ENCODE peak calls at places on chromosomes 7 and 10, in six cellular contexts. H, K, A, J, L and R are unnamed samples.

GRCh38 chr7:148662646-148663045 is 36.1 kb upstream of the CUL1 start:
- DNase-seq in H (no peak), K (no peak), A (no peak), J (no peak), L (peak), R (no peak)

GRCh38 chr10:79292789-79293746 is 54.2 kb upstream of the PPIF start:
- DNase-seq in H (peak), K (peak), A (no peak), J (no peak), L (peak), R (no peak)

GRCh38 chr7:51140203-51140938 is 176.2 kb downstream of the COBL start:
- DNase-seq in H (no peak), K (no peak), A (no peak), J (no peak), L (peak), R (no peak)

GRCh38 chr10:93995598-93996271 is 2.0 kb downstream of the PLCE1 start:
- DNase-seq in H (no peak), K (no peak), A (no peak), J (no peak), L (no peak), R (no peak)

GRCh38 chr10:103698266-103698665 is 157.1 kb downstream of the SH3PXD2A start:
- DNase-seq in H (no peak), K (no peak), A (no peak), J (no peak), L (no peak), R (no peak)

GRCh38 chr10:79414714-79415113 is 30.7 kb downstream of the ZCCHC24 start:
- DNase-seq in H (no peak), K (no peak), A (no peak), J (no peak), L (no peak), R (no peak)

GRCh38 chr10:104264783-104265182 is 4.2 kb upstream of the GSTO2 start:
- DNase-seq in H (no peak), K (no peak), A (no peak), J (no peak), L (no peak), R (no peak)

GRCh38 chr10:35876248-35876647 is 234.2 kb upstream of the FZD8 start:
- DNase-seq in H (no peak), K (no peak), A (no peak), J (no peak), L (no peak), R (no peak)

GRCh38 chr10:62618576-62619408 is 185.7 kb upstream of the ADO start:
- DNase-seq in H (no peak), K (no peak), A (no peak), J (no peak), L (no peak), R (no peak)

GRCh38 chr10:113108180-113108835 is 158.3 kb downstream of the TCF7L2 start:
- DNase-seq in H (peak), K (no peak), A (no peak), J (peak), L (peak), R (no peak)

GRCh38 chr7:16130127-16131110 is 290.9 kb downstream of the CRPPA start:
- DNase-seq in H (no peak), K (no peak), A (no peak), J (no peak), L (no peak), R (no peak)

GRCh38 chr10:8034666-8035640 is 19.5 kb upstream of the GATA3 start:
- DNase-seq in H (no peak), K (no peak), A (no peak), J (no peak), L (peak), R (no peak)

GRCh38 chr10:3784510-3785250 is at the start of gene KLF6:
- DNase-seq in H (peak), K (no peak), A (no peak), J (no peak), L (peak), R (no peak)

GRCh38 chr10:119342017-119342734 is 134.8 kb downstream of the GRK5 start:
- DNase-seq in H (no peak), K (no peak), A (no peak), J (no peak), L (no peak), R (no peak)

GRCh38 chr10:114917927-114918672 is 19.9 kb upstream of the TRUB1 start:
- DNase-seq in H (no peak), K (no peak), A (no peak), J (peak), L (no peak), R (no peak)
- TF ChIP-seq ZNF274 in H (no peak), K (no peak), A (no peak), J (no peak), L (no peak), R (no peak)

GRCh38 chr10:86169066-86169465 is 197.5 kb downstream of the GRID1 start:
- DNase-seq in H (no peak), K (no peak), A (no peak), J (no peak), L (no peak), R (no peak)

GRCh38 chr10:86167101-86167761 is 199.4 kb downstream of the GRID1 start:
- DNase-seq in H (no peak), K (no peak), A (no peak), J (no peak), L (no peak), R (no peak)

GRCh38 chr10:86169506-86170254 is 196.9 kb downstream of the GRID1 start:
- DNase-seq in H (no peak), K (no peak), A (no peak), J (no peak), L (no peak), R (no peak)

GRCh38 chr10:86168256-86168655 is 198.3 kb downstream of the GRID1 start:
- DNase-seq in H (no peak), K (no peak), A (no peak), J (no peak), L (no peak), R (no peak)

GRCh38 chr10:86167762-86168128 is 198.8 kb downstream of the GRID1 start:
- DNase-seq in H (no peak), K (no peak), A (no peak), J (no peak), L (no peak), R (no peak)
- TF ChIP-seq ZNF274 in H (no peak), K (no peak), A (no peak), J (no peak), L (no peak), R (no peak)

GRCh38 chr10:27446091-27446918 is 57.8 kb upstream of the RAB18 start:
- DNase-seq in H (no peak), K (peak), A (no peak), J (no peak), L (no peak), R (peak)
- TF ChIP-seq ZNF274 in H (no peak), K (no peak), A (no peak), J (no peak), L (no peak), R (no peak)

GRCh38 chr7:137590071-137590470 is 246.5 kb upstream of the PTN start:
- DNase-seq in H (no peak), K (no peak), A (no peak), J (no peak), L (no peak), R (no peak)

GRCh38 chr7:137597856-137598255 is 248.9 kb downstream of the DGKI start:
- DNase-seq in H (no peak), K (no peak), A (no peak), J (no peak), L (no peak), R (no peak)

GRCh38 chr7:137591444-137591843 is 247.9 kb upstream of the PTN start:
- DNase-seq in H (no peak), K (no peak), A (no peak), J (no peak), L (no peak), R (no peak)

GRCh38 chr7:137590686-137591255 is 247.2 kb upstream of the PTN start:
- DNase-seq in H (no peak), K (no peak), A (no peak), J (no peak), L (no peak), R (no peak)

GRCh38 chr7:137592232-137592896 is 248.8 kb upstream of the PTN start:
- DNase-seq in H (peak), K (peak), A (no peak), J (peak), L (peak), R (peak)
- TF ChIP-seq ZNF274 in H (no peak), K (no peak), A (no peak), J (no peak), L (no peak), R (no peak)

GRCh38 chr7:6691609-6692106 is 15.1 kb downstream of the ZNF12 start:
- DNase-seq in H (no peak), K (no peak), A (no peak), J (no peak), L (no peak), R (no peak)
- TF ChIP-seq ZNF274 in H (peak), K (no peak), A (peak), J (peak), L (peak), R (peak)

GRCh38 chr7:108351715-108352114 is 104.5 kb downstream of the NRCAM start:
- DNase-seq in H (no peak), K (peak), A (no peak), J (no peak), L (no peak), R (no peak)
- TF ChIP-seq ZNF274 in H (no peak), K (no peak), A (no peak), J (no peak), L (no peak), R (no peak)

DNA sequence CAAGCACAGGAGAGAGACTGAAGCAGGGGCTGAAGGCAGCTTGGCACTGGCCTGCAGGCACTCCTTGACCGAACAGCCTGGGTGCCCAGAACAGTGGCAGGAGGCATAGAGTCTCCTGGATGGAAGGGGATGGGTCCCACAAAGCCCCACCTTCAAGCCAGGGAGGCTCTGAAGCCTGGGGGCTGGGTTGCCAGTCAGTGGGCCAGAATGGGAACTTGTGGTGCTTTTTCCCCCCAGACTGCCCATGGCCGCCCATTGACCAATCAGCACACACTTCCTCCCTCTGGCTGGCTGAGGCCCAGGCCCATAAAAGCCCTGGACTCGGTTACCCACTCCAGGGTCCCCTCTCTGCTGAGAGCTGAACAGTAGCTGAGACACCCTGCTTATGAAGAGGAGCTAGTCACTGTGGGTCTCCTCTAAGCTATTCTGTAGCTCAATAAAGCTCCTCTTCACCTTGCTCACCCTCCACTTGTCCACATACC is 109.6 kb downstream of the ELAPOR2 start:
- DNase-seq in H (no peak), K (no peak), A (no peak), J (no peak), L (no peak), R (no peak)
- TF ChIP-seq ZNF274 in H (no peak), K (no peak), A (no peak), J (no peak), L (no peak), R (no peak)

GRCh38 chr10:76114556-76114955 is 683.1 kb downstream of the LRMDA start:
- DNase-seq in H (no peak), K (peak), A (no peak), J (no peak), L (no peak), R (no peak)

GRCh38 chr10:76112826-76113150 is 681.4 kb downstream of the LRMDA start:
- DNase-seq in H (no peak), K (no peak), A (no peak), J (no peak), L (no peak), R (no peak)

GRCh38 chr10:76115471-76116155 is 684.2 kb downstream of the LRMDA start:
- DNase-seq in H (no peak), K (no peak), A (no peak), J (no peak), L (no peak), R (no peak)

GRCh38 chr10:76115131-76115470 is 683.7 kb downstream of the LRMDA start:
- DNase-seq in H (no peak), K (no peak), A (no peak), J (no peak), L (no peak), R (no peak)

GRCh38 chr10:76113952-76114351 is 682.5 kb downstream of the LRMDA start:
- DNase-seq in H (no peak), K (peak), A (no peak), J (no peak), L (no peak), R (no peak)
- TF ChIP-seq ZNF274 in H (no peak), K (no peak), A (no peak), J (no peak), L (no peak), R (no peak)

GRCh38 chr7:55174856-55175255 is 156.0 kb downstream of the EGFR start:
- DNase-seq in H (no peak), K (no peak), A (no peak), J (no peak), L (no peak), R (no peak)

GRCh38 chr7:55178863-55179773 is 160.3 kb downstream of the EGFR start:
- DNase-seq in H (no peak), K (peak), A (no peak), J (no peak), L (no peak), R (no peak)

GRCh38 chr7:55178292-55178862 is 159.6 kb downstream of the EGFR start:
- DNase-seq in H (no peak), K (no peak), A (no peak), J (no peak), L (no peak), R (no peak)

GRCh38 chr7:55177589-55178261 is 158.9 kb downstream of the EGFR start:
- DNase-seq in H (no peak), K (peak), A (no peak), J (no peak), L (no peak), R (no peak)

DNA sequence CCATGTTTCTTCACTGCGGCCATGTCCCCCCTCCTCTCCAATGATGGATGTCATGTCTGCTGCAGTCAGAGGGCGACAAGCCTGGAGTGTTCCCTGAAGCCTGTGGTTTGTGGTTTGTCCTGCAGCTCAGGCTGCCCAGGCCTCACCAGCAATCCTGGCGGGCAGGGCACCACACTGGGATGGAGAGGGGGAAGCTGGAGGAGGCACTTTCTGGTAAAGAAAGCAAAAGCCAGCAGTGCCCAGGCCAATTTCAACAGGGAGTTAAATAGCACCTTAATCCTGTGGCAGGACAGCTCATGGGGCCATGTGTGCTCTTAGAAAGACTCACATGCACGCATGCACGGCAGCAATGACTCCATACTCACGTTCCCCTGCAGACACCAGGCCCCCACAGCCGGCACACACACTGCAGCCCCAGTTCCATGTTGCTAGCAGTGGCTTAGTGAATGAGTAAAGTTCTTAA is 158.3 kb downstream of the EGFR start:
- DNase-seq in H (no peak), K (no peak), A (no peak), J (no peak), L (no peak), R (no peak)
- TF ChIP-seq ZNF274 in H (no peak), K (no peak), A (no peak), J (no peak), L (no peak), R (no peak)